ENCODE peak calls at places on chromosome 7, in four cellular contexts. Z, N, Y and U are unnamed samples. For H3K4me1, the result is how much of the 10 kb centered on the place peaks cover.

GRCh38 chr7:55961994-55962393 is 2.4 kb upstream of the NIPSNAP2 start:
- DNase-seq in Z (no peak), N (no peak), Y (no peak), U (no peak)

GRCh38 chr7:98119257-98119918 is 12.7 kb downstream of the LMTK2 start:
- DNase-seq in Z (no peak), N (no peak), Y (no peak), U (no peak)

GRCh38 chr7:47435889-47436312 is 146.0 kb downstream of the TNS3 start:
- DNase-seq in Z (peak), N (peak), Y (no peak), U (no peak)

GRCh38 chr7:99195867-99196266 is 12.0 kb downstream of the KPNA7 start:
- DNase-seq in Z (no peak), N (no peak), Y (no peak), U (no peak)

GRCh38 chr7:26815452-26815851 is 48.9 kb downstream of the SKAP2 start:
- DNase-seq in Z (no peak), N (no peak), Y (no peak), U (no peak)

GRCh38 chr7:55157347-55158105 is 138.7 kb downstream of the EGFR start:
- DNase-seq in Z (no peak), N (peak), Y (no peak), U (no peak)

GRCh38 chr7:18607025-18607424 is 111.5 kb downstream of the HDAC9 start:
- DNase-seq in Z (no peak), N (no peak), Y (no peak), U (no peak)

GRCh38 chr7:137949416-137950262 is 52.2 kb downstream of the CREB3L2 start:
- DNase-seq in Z (no peak), N (no peak), Y (no peak), U (no peak)

GRCh38 chr7:102424787-102425218 is 8.6 kb upstream of the ORAI2 start:
- DNase-seq in Z (no peak), N (no peak), Y (no peak), U (no peak)

GRCh38 chr7:72235351-72235750 is 176.8 kb downstream of the CALN1 start:
- DNase-seq in Z (no peak), N (no peak), Y (no peak), U (no peak)

GRCh38 chr7:151308256-151308655 is 33.4 kb upstream of the NUB1 start:
- DNase-seq in Z (no peak), N (no peak), Y (no peak), U (no peak)

GRCh38 chr7:104931181-104931781 is 82.7 kb upstream of the KMT2E start:
- DNase-seq in Z (no peak), N (no peak), Y (no peak), U (no peak)

GRCh38 chr7:133011746-133012145 is 70.1 kb downstream of the CHCHD3 start:
- DNase-seq in Z (no peak), N (no peak), Y (no peak), U (no peak)

GRCh38 chr7:157926521-157927167 is 589.8 kb downstream of the DNAJB6 start:
- DNase-seq in Z (no peak), N (no peak), Y (peak), U (peak)

GRCh38 chr7:90824386-90825307 is 228.5 kb downstream of the CDK14 start:
- DNase-seq in Z (no peak), N (no peak), Y (no peak), U (no peak)

GRCh38 chr7:26912933-26913536 is 48.6 kb upstream of the SKAP2 start:
- DNase-seq in Z (no peak), N (no peak), Y (no peak), U (no peak)

GRCh38 chr7:55427279-55427788 is 62.2 kb downstream of the LANCL2 start:
- DNase-seq in Z (no peak), N (no peak), Y (no peak), U (no peak)

GRCh38 chr7:155220881-155221280 is 76.8 kb upstream of the INSIG1 start:
- DNase-seq in Z (no peak), N (no peak), Y (no peak), U (no peak)

GRCh38 chr7:4174016-4174415 is 508.1 kb upstream of the FOXK1 start:
- DNase-seq in Z (no peak), N (no peak), Y (no peak), U (no peak)

GRCh38 chr7:16060492-16060891 is 360.8 kb downstream of the CRPPA start:
- DNase-seq in Z (no peak), N (no peak), Y (no peak), U (no peak)

GRCh38 chr7:29723599-29723998 is 82.7 kb upstream of the WIPF3 start:
- DNase-seq in Z (peak), N (no peak), Y (no peak), U (no peak)

GRCh38 chr7:87528733-87529132 is 53.3 kb upstream of the ABCB4 start:
- DNase-seq in Z (no peak), N (no peak), Y (no peak), U (no peak)

GRCh38 chr7:113026941-113027340 is 59.7 kb downstream of the GPR85 start:
- DNase-seq in Z (no peak), N (no peak), Y (no peak), U (no peak)

GRCh38 chr7:149831730-149832219 is 6.4 kb upstream of the ZNF862 start:
- DNase-seq in Z (no peak), N (no peak), Y (no peak), U (no peak)

GRCh38 chr7:27122075-27122910 is 8.3 kb downstream of the HOXA4 start:
- DNase-seq in Z (no peak), N (no peak), Y (no peak), U (no peak)

GRCh38 chr7:55977831-55978230 is 13.4 kb downstream of the NIPSNAP2 start:
- DNase-seq in Z (no peak), N (no peak), Y (no peak), U (no peak)

GRCh38 chr7:121442845-121443244 is 46.7 kb upstream of the FAM3C start:
- DNase-seq in Z (no peak), N (no peak), Y (no peak), U (no peak)

GRCh38 chr7:27946351-27946750 is 206.4 kb downstream of the TAX1BP1 start:
- DNase-seq in Z (no peak), N (no peak), Y (no peak), U (no peak)

GRCh38 chr7:79673969-79674368 is 220.5 kb upstream of the MAGI2 start:
- DNase-seq in Z (no peak), N (no peak), Y (no peak), U (no peak)

GRCh38 chr7:140249036-140249806 is 72.4 kb upstream of the KDM7A start:
- DNase-seq in Z (no peak), N (no peak), Y (no peak), U (no peak)

GRCh38 chr7:7944619-7945282 is 23.8 kb upstream of the GLCCI1 start:
- DNase-seq in Z (no peak), N (no peak), Y (peak), U (peak)

GRCh38 chr7:107856806-107857540 is 34.0 kb upstream of the DLD start:
- DNase-seq in Z (no peak), N (no peak), Y (peak), U (no peak)

GRCh38 chr7:85587777-85588176 is 400.9 kb upstream of the SEMA3D start:
- DNase-seq in Z (no peak), N (no peak), Y (no peak), U (no peak)
- H3K4me1 ChIP-seq in Z (under half), N (under half), Y (under half), U (under half)

GRCh38 chr7:80879849-80880248 is 39.0 kb downstream of the SEMA3C start:
- DNase-seq in Z (no peak), N (no peak), Y (no peak), U (no peak)
- H3K4me1 ChIP-seq in Z (half or more), N (under half), Y (under half), U (under half)

GRCh38 chr7:74179935-74180604 is 5.9 kb downstream of the EIF4H start:
- DNase-seq in Z (no peak), N (no peak), Y (no peak), U (no peak)
- H3K4me1 ChIP-seq in Z (under half), N (half or more), Y (half or more), U (half or more)

GRCh38 chr7:127903913-127904705 is 127.1 kb downstream of the LRRC4 start:
- DNase-seq in Z (no peak), N (no peak), Y (no peak), U (no peak)
- H3K4me1 ChIP-seq in Z (under half), N (under half), Y (under half), U (under half)

GRCh38 chr7:143321242-143321641 is 5.3 kb downstream of the CLCN1 start:
- DNase-seq in Z (no peak), N (no peak), Y (no peak), U (no peak)

GRCh38 chr7:143322646-143323343 is 6.9 kb downstream of the CLCN1 start:
- DNase-seq in Z (no peak), N (peak), Y (no peak), U (no peak)

GRCh38 chr7:143318661-143319060 is 2.8 kb downstream of the CLCN1 start:
- DNase-seq in Z (no peak), N (no peak), Y (no peak), U (no peak)

GRCh38 chr7:143321734-143322133 is 5.8 kb downstream of the CLCN1 start:
- DNase-seq in Z (no peak), N (no peak), Y (no peak), U (no peak)

DNA sequence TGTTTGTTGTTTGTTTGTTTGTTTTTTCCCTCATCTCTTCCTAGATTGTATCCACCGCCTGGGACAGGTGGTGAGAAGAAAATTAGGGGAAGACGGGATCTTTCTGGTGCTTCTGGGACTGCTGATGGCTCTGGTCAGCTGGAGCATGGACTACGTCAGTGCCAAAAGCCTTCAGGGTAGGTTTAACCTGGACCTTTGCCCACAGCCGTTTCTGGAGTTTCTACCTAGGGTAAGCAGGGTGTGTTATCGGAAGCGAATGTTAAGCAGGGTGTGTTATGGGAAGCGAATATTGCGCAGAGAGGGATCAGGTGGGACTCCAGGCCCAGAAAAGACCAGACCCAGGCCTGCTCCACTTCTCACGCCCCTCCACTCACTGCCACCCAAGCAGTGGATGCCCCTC is 4.7 kb downstream of the CLCN1 start:
- DNase-seq in Z (no peak), N (no peak), Y (no peak), U (no peak)
- H3K4me1 ChIP-seq in Z (under half), N (under half), Y (under half), U (under half)